ENCODE peak calls at places on chromosomes 11 and 22, in eight cellular contexts. One of them, this sample, is unnamed.

GRCh38 chr11:107591098-107591445 is at the start of gene ELMOD1:
- DNase-seq in endothelial cell: peak
- DNase-seq in PC-3: peak
- DNase-seq in lung: no peak
- DNase-seq in psoas muscle: peak
- DNase-seq in cardiac fibroblast: peak
- DNase-seq in CD4-positive, alpha-beta T cell: no peak
- DNase-seq in glutamatergic neuron: peak
- DNase-seq in this sample: peak

GRCh38 chr11:13009921-13010736 is 1.0 kb downstream of the RASSF10 start:
- DNase-seq in endothelial cell: peak
- DNase-seq in PC-3: no peak
- DNase-seq in lung: peak
- DNase-seq in psoas muscle: peak
- DNase-seq in cardiac fibroblast: no peak
- DNase-seq in CD4-positive, alpha-beta T cell: no peak
- DNase-seq in glutamatergic neuron: peak
- DNase-seq in this sample: no peak

GRCh38 chr11:64048042-64048854 is 12.5 kb downstream of the FLRT1 start:
- DNase-seq in endothelial cell: no peak
- DNase-seq in PC-3: no peak
- DNase-seq in lung: no peak
- DNase-seq in psoas muscle: no peak
- DNase-seq in cardiac fibroblast: no peak
- DNase-seq in CD4-positive, alpha-beta T cell: no peak
- DNase-seq in glutamatergic neuron: no peak
- DNase-seq in this sample: no peak

GRCh38 chr22:35656284-35656752 is 8.1 kb downstream of the APOL6 start:
- DNase-seq in endothelial cell: no peak
- DNase-seq in PC-3: no peak
- DNase-seq in lung: no peak
- DNase-seq in psoas muscle: no peak
- DNase-seq in cardiac fibroblast: peak
- DNase-seq in CD4-positive, alpha-beta T cell: no peak
- DNase-seq in glutamatergic neuron: no peak
- DNase-seq in this sample: no peak

GRCh38 chr11:22471405-22471804 is 133.2 kb downstream of the SLC17A6 start:
- DNase-seq in endothelial cell: no peak
- DNase-seq in PC-3: no peak
- DNase-seq in lung: no peak
- DNase-seq in psoas muscle: no peak
- DNase-seq in cardiac fibroblast: no peak
- DNase-seq in CD4-positive, alpha-beta T cell: no peak
- DNase-seq in glutamatergic neuron: no peak
- DNase-seq in this sample: no peak

GRCh38 chr11:67408437-67409200 is 4.7 kb downstream of the TBC1D10C start:
- DNase-seq in endothelial cell: no peak
- DNase-seq in PC-3: no peak
- DNase-seq in lung: no peak
- DNase-seq in psoas muscle: no peak
- DNase-seq in cardiac fibroblast: no peak
- DNase-seq in CD4-positive, alpha-beta T cell: no peak
- DNase-seq in glutamatergic neuron: no peak
- DNase-seq in this sample: no peak

GRCh38 chr11:16173798-16174197 is 182.5 kb downstream of the SOX6 start:
- DNase-seq in endothelial cell: no peak
- DNase-seq in PC-3: no peak
- DNase-seq in lung: no peak
- DNase-seq in psoas muscle: no peak
- DNase-seq in cardiac fibroblast: no peak
- DNase-seq in CD4-positive, alpha-beta T cell: no peak
- DNase-seq in glutamatergic neuron: no peak
- DNase-seq in this sample: no peak

GRCh38 chr11:21567628-21568290 is 625.1 kb upstream of the ANO5 start:
- DNase-seq in endothelial cell: no peak
- DNase-seq in PC-3: no peak
- DNase-seq in lung: no peak
- DNase-seq in psoas muscle: no peak
- DNase-seq in cardiac fibroblast: no peak
- DNase-seq in CD4-positive, alpha-beta T cell: no peak
- DNase-seq in glutamatergic neuron: no peak
- DNase-seq in this sample: no peak

GRCh38 chr11:58608331-58608730 is 14.1 kb upstream of the CNTF start:
- DNase-seq in endothelial cell: no peak
- DNase-seq in PC-3: no peak
- DNase-seq in lung: no peak
- DNase-seq in psoas muscle: no peak
- DNase-seq in cardiac fibroblast: no peak
- DNase-seq in CD4-positive, alpha-beta T cell: no peak
- DNase-seq in glutamatergic neuron: no peak
- DNase-seq in this sample: no peak

GRCh38 chr11:28137832-28138231 is 29.6 kb downstream of the METTL15 start:
- DNase-seq in endothelial cell: peak
- DNase-seq in PC-3: no peak
- DNase-seq in lung: no peak
- DNase-seq in psoas muscle: no peak
- DNase-seq in cardiac fibroblast: no peak
- DNase-seq in CD4-positive, alpha-beta T cell: no peak
- DNase-seq in glutamatergic neuron: no peak
- DNase-seq in this sample: no peak

DNA sequence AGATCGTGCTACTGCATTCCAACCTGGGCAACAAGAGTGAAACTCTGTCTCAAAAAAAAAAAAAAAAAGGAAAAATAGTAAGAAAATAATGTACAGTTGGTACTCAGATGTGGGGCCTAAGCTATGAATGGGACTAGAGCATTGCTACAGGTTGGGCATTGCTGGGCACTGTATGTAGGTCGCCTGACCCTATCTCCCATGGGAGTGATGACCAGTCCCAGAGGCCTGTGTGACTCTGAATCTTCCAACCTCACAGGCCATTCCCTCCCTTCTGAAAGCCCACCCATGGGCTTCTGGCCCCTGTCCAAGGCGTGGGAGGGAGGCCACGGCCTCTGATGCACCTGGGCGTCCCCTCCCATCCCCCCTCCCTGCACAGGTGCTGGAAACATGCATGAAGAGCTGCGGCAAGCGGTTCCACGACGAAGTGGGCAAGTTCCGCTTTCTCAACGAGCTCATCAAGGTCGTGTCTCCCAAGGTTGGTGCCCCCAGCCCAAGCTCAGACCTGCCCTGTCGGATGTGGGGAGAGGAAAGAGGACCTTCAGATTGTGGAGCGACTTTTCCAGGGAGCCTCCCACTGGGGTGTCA is 9.5 kb downstream of the GGA1 start:
- DNase-seq in endothelial cell: no peak
- DNase-seq in PC-3: no peak
- DNase-seq in lung: no peak
- DNase-seq in psoas muscle: no peak
- DNase-seq in cardiac fibroblast: no peak
- DNase-seq in CD4-positive, alpha-beta T cell: no peak
- DNase-seq in glutamatergic neuron: no peak
- DNase-seq in this sample: no peak
- TF ChIP-seq CTCF in endothelial cell: no peak
- TF ChIP-seq CTCF in PC-3: no peak
- TF ChIP-seq CTCF in lung: no peak
- TF ChIP-seq CTCF in psoas muscle: no peak
- TF ChIP-seq CTCF in cardiac fibroblast: no peak
- TF ChIP-seq CTCF in CD4-positive, alpha-beta T cell: no peak
- TF ChIP-seq CTCF in glutamatergic neuron: no peak
- TF ChIP-seq CTCF in this sample: no peak

GRCh38 chr22:38981005-38981658 is 1.0 kb upstream of the APOBEC3B start:
- DNase-seq in endothelial cell: no peak
- DNase-seq in PC-3: peak
- DNase-seq in lung: no peak
- DNase-seq in psoas muscle: no peak
- DNase-seq in cardiac fibroblast: peak
- DNase-seq in CD4-positive, alpha-beta T cell: no peak
- DNase-seq in glutamatergic neuron: no peak
- DNase-seq in this sample: no peak

GRCh38 chr22:38984224-38984623 is 2.1 kb downstream of the APOBEC3B start:
- DNase-seq in endothelial cell: no peak
- DNase-seq in PC-3: no peak
- DNase-seq in lung: no peak
- DNase-seq in psoas muscle: no peak
- DNase-seq in cardiac fibroblast: no peak
- DNase-seq in CD4-positive, alpha-beta T cell: no peak
- DNase-seq in glutamatergic neuron: no peak
- DNase-seq in this sample: no peak

GRCh38 chr22:38982008-38982927 is at the start of gene APOBEC3B:
- DNase-seq in endothelial cell: peak
- DNase-seq in PC-3: peak
- DNase-seq in lung: peak
- DNase-seq in psoas muscle: peak
- DNase-seq in cardiac fibroblast: peak
- DNase-seq in CD4-positive, alpha-beta T cell: peak
- DNase-seq in glutamatergic neuron: no peak
- DNase-seq in this sample: no peak

GRCh38 chr22:38986629-38987028 is 4.5 kb downstream of the APOBEC3B start:
- DNase-seq in endothelial cell: no peak
- DNase-seq in PC-3: no peak
- DNase-seq in lung: no peak
- DNase-seq in psoas muscle: no peak
- DNase-seq in cardiac fibroblast: no peak
- DNase-seq in CD4-positive, alpha-beta T cell: no peak
- DNase-seq in glutamatergic neuron: no peak
- DNase-seq in this sample: no peak

GRCh38 chr22:38981659-38982007 is 514 bp upstream of the APOBEC3B start:
- DNase-seq in endothelial cell: no peak
- DNase-seq in PC-3: no peak
- DNase-seq in lung: no peak
- DNase-seq in psoas muscle: no peak
- DNase-seq in cardiac fibroblast: no peak
- DNase-seq in CD4-positive, alpha-beta T cell: no peak
- DNase-seq in glutamatergic neuron: no peak
- DNase-seq in this sample: no peak
- TF ChIP-seq CTCF in endothelial cell: no peak
- TF ChIP-seq CTCF in PC-3: no peak
- TF ChIP-seq CTCF in lung: no peak
- TF ChIP-seq CTCF in psoas muscle: no peak
- TF ChIP-seq CTCF in cardiac fibroblast: no peak
- TF ChIP-seq CTCF in CD4-positive, alpha-beta T cell: no peak
- TF ChIP-seq CTCF in glutamatergic neuron: no peak
- TF ChIP-seq CTCF in this sample: no peak

GRCh38 chr11:69909561-69910518 is 90.6 kb upstream of the FGF3 start:
- DNase-seq in endothelial cell: peak
- DNase-seq in PC-3: peak
- DNase-seq in lung: no peak
- DNase-seq in psoas muscle: no peak
- DNase-seq in cardiac fibroblast: no peak
- DNase-seq in CD4-positive, alpha-beta T cell: no peak
- DNase-seq in glutamatergic neuron: peak
- DNase-seq in this sample: no peak
- TF ChIP-seq CTCF in endothelial cell: peak
- TF ChIP-seq CTCF in PC-3: peak
- TF ChIP-seq CTCF in lung: peak
- TF ChIP-seq CTCF in psoas muscle: peak
- TF ChIP-seq CTCF in cardiac fibroblast: peak
- TF ChIP-seq CTCF in CD4-positive, alpha-beta T cell: peak
- TF ChIP-seq CTCF in glutamatergic neuron: peak
- TF ChIP-seq CTCF in this sample: peak

DNA sequence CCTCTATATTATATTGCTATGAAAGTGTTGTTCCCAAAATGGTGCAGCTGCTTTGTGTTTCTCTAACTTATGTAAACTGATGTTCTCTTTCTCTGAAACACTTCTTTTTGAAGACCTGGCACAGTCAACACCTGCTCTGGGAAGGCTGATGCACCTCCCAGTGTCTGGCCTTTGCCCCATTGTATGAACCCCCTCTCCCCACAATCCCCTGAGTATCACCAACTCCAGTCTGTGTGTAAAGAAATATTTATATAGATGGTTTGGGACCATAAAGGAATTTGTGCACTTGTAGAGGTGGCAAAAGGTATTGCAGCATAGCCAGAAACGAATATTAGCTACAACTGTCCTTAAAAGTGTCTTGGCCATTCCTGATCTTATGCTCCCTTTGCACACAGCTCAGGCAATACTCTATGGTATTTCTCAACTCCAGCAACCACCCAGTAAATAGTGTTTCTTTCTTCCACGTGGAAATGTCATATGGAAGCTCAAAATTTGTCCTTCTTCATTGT is 365.2 kb upstream of the DDI1 start:
- DNase-seq in endothelial cell: no peak
- DNase-seq in PC-3: peak
- DNase-seq in lung: no peak
- DNase-seq in psoas muscle: no peak
- DNase-seq in cardiac fibroblast: no peak
- DNase-seq in CD4-positive, alpha-beta T cell: no peak
- DNase-seq in glutamatergic neuron: no peak
- DNase-seq in this sample: no peak
- TF ChIP-seq CTCF in endothelial cell: peak
- TF ChIP-seq CTCF in PC-3: peak
- TF ChIP-seq CTCF in lung: no peak
- TF ChIP-seq CTCF in psoas muscle: no peak
- TF ChIP-seq CTCF in cardiac fibroblast: peak
- TF ChIP-seq CTCF in CD4-positive, alpha-beta T cell: no peak
- TF ChIP-seq CTCF in glutamatergic neuron: peak
- TF ChIP-seq CTCF in this sample: no peak

GRCh38 chr11:7572001-7572712 is 58.4 kb downstream of the PPFIBP2 start:
- DNase-seq in endothelial cell: no peak
- DNase-seq in PC-3: peak
- DNase-seq in lung: peak
- DNase-seq in psoas muscle: no peak
- DNase-seq in cardiac fibroblast: no peak
- DNase-seq in CD4-positive, alpha-beta T cell: no peak
- DNase-seq in glutamatergic neuron: no peak
- DNase-seq in this sample: no peak

GRCh38 chr11:7573193-7573557 is 59.4 kb downstream of the PPFIBP2 start:
- DNase-seq in endothelial cell: no peak
- DNase-seq in PC-3: no peak
- DNase-seq in lung: no peak
- DNase-seq in psoas muscle: no peak
- DNase-seq in cardiac fibroblast: peak
- DNase-seq in CD4-positive, alpha-beta T cell: no peak
- DNase-seq in glutamatergic neuron: no peak
- DNase-seq in this sample: no peak

GRCh38 chr11:7569044-7569443 is 55.2 kb downstream of the PPFIBP2 start:
- DNase-seq in endothelial cell: no peak
- DNase-seq in PC-3: no peak
- DNase-seq in lung: no peak
- DNase-seq in psoas muscle: no peak
- DNase-seq in cardiac fibroblast: no peak
- DNase-seq in CD4-positive, alpha-beta T cell: no peak
- DNase-seq in glutamatergic neuron: no peak
- DNase-seq in this sample: no peak

GRCh38 chr11:7571640-7572000 is 57.8 kb downstream of the PPFIBP2 start:
- DNase-seq in endothelial cell: peak
- DNase-seq in PC-3: peak
- DNase-seq in lung: peak
- DNase-seq in psoas muscle: peak
- DNase-seq in cardiac fibroblast: peak
- DNase-seq in CD4-positive, alpha-beta T cell: no peak
- DNase-seq in glutamatergic neuron: peak
- DNase-seq in this sample: no peak

GRCh38 chr11:7570938-7571337 is 57.1 kb downstream of the PPFIBP2 start:
- DNase-seq in endothelial cell: no peak
- DNase-seq in PC-3: no peak
- DNase-seq in lung: no peak
- DNase-seq in psoas muscle: no peak
- DNase-seq in cardiac fibroblast: no peak
- DNase-seq in CD4-positive, alpha-beta T cell: no peak
- DNase-seq in glutamatergic neuron: no peak
- DNase-seq in this sample: no peak
- TF ChIP-seq CTCF in endothelial cell: no peak
- TF ChIP-seq CTCF in PC-3: no peak
- TF ChIP-seq CTCF in lung: no peak
- TF ChIP-seq CTCF in psoas muscle: no peak
- TF ChIP-seq CTCF in cardiac fibroblast: no peak
- TF ChIP-seq CTCF in CD4-positive, alpha-beta T cell: no peak
- TF ChIP-seq CTCF in glutamatergic neuron: no peak
- TF ChIP-seq CTCF in this sample: no peak

This sample was measured in mesothelial cell of epicardium.